ENCODE peak calls at places on chromosomes 4 and X, in five cellular contexts. One of them, this sample, is unnamed. For H3K4me1 and H3K9me3, the result is how much of the 10 kb centered on the place peaks cover.

GRCh38 chrX:46330981-46331380 is 214.2 kb downstream of the ZNF674 start:
- DNase-seq in cardiac muscle cell: no peak
- DNase-seq in upper lobe of left lung: no peak
- DNase-seq in spleen: no peak
- DNase-seq in Panc1: no peak
- DNase-seq in this sample: no peak

GRCh38 chr4:110636677-110637407 is 14.0 kb upstream of the PITX2 start:
- DNase-seq in cardiac muscle cell: peak
- DNase-seq in upper lobe of left lung: no peak
- DNase-seq in spleen: no peak
- DNase-seq in Panc1: no peak
- DNase-seq in this sample: peak

GRCh38 chr4:2962614-2963184 is 507 bp downstream of the NOP14 start:
- DNase-seq in cardiac muscle cell: peak
- DNase-seq in upper lobe of left lung: peak
- DNase-seq in spleen: no peak
- DNase-seq in Panc1: no peak
- DNase-seq in this sample: no peak

GRCh38 chr4:145623831-145624230 is 4.6 kb downstream of the MMAA start:
- DNase-seq in cardiac muscle cell: peak
- DNase-seq in upper lobe of left lung: no peak
- DNase-seq in spleen: no peak
- DNase-seq in Panc1: no peak
- DNase-seq in this sample: no peak

GRCh38 chrX:107935664-107936433 is 46.3 kb downstream of the TEX13B start:
- DNase-seq in cardiac muscle cell: peak
- DNase-seq in upper lobe of left lung: no peak
- DNase-seq in spleen: no peak
- DNase-seq in Panc1: peak
- DNase-seq in this sample: no peak

GRCh38 chrX:69133561-69134542 is 31.4 kb downstream of the PJA1 start:
- DNase-seq in cardiac muscle cell: peak
- DNase-seq in upper lobe of left lung: no peak
- DNase-seq in spleen: no peak
- DNase-seq in Panc1: no peak
- DNase-seq in this sample: peak

GRCh38 chrX:8748855-8749254 is 16.9 kb upstream of the ANOS1 start:
- DNase-seq in cardiac muscle cell: peak
- DNase-seq in upper lobe of left lung: no peak
- DNase-seq in spleen: no peak
- DNase-seq in Panc1: no peak
- DNase-seq in this sample: peak

GRCh38 chrX:70577442-70577841 is 132.8 kb downstream of the DLG3 start:
- DNase-seq in cardiac muscle cell: no peak
- DNase-seq in upper lobe of left lung: no peak
- DNase-seq in spleen: no peak
- DNase-seq in Panc1: no peak
- DNase-seq in this sample: no peak

GRCh38 chr4:10458190-10458589 is 964 bp upstream of the ZNF518B start:
- DNase-seq in cardiac muscle cell: no peak
- DNase-seq in upper lobe of left lung: no peak
- DNase-seq in spleen: peak
- DNase-seq in Panc1: no peak
- DNase-seq in this sample: no peak

GRCh38 chrX:134600714-134601113 is 57.6 kb downstream of the PLAC1 start:
- DNase-seq in cardiac muscle cell: peak
- DNase-seq in upper lobe of left lung: no peak
- DNase-seq in spleen: no peak
- DNase-seq in Panc1: no peak
- DNase-seq in this sample: no peak

GRCh38 chr4:102268355-102268754 is 76.9 kb downstream of the SLC39A8 start:
- DNase-seq in cardiac muscle cell: no peak
- DNase-seq in upper lobe of left lung: no peak
- DNase-seq in spleen: no peak
- DNase-seq in Panc1: no peak
- DNase-seq in this sample: no peak

GRCh38 chr4:10596586-10597285 is 87.8 kb downstream of the CLNK start:
- DNase-seq in cardiac muscle cell: no peak
- DNase-seq in upper lobe of left lung: no peak
- DNase-seq in spleen: no peak
- DNase-seq in Panc1: no peak
- DNase-seq in this sample: no peak

GRCh38 chrX:19852014-19853005 is 35.1 kb downstream of the SH3KBP1 start:
- DNase-seq in cardiac muscle cell: peak
- DNase-seq in upper lobe of left lung: no peak
- DNase-seq in spleen: no peak
- DNase-seq in Panc1: no peak
- DNase-seq in this sample: peak

GRCh38 chrX:19857131-19857530 is 30.3 kb downstream of the SH3KBP1 start:
- DNase-seq in cardiac muscle cell: no peak
- DNase-seq in upper lobe of left lung: no peak
- DNase-seq in spleen: no peak
- DNase-seq in Panc1: no peak
- DNase-seq in this sample: no peak

GRCh38 chrX:19860571-19860970 is 26.8 kb downstream of the SH3KBP1 start:
- DNase-seq in cardiac muscle cell: no peak
- DNase-seq in upper lobe of left lung: no peak
- DNase-seq in spleen: no peak
- DNase-seq in Panc1: no peak
- DNase-seq in this sample: no peak

GRCh38 chrX:19855700-19856381 is 31.6 kb downstream of the SH3KBP1 start:
- DNase-seq in cardiac muscle cell: peak
- DNase-seq in upper lobe of left lung: no peak
- DNase-seq in spleen: no peak
- DNase-seq in Panc1: no peak
- DNase-seq in this sample: no peak
- H3K4me1 ChIP-seq in cardiac muscle cell: under half
- H3K4me1 ChIP-seq in upper lobe of left lung: under half
- H3K4me1 ChIP-seq in spleen: under half
- H3K4me1 ChIP-seq in Panc1: under half
- H3K4me1 ChIP-seq in this sample: under half

DNA sequence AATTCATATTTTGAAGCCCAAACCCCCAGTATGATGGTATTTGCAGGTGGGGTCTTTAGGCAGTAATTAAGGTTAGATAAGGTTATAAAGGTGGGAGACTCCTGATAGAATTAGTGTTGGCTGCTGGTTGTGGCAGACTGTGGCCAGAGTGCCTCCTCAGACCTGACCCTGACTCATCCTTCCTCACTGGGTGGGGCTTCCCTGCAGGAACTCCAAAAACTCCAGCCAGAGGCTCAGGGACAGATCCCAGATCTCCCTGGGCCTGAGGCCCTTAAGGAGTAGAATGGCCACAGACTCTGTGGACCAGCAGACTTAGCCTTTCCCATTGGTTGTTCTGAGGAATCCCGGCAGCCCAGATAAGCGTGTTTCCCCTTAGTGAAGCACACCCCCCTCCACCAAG is 463.0 kb upstream of the CPEB2 start:
- DNase-seq in cardiac muscle cell: no peak
- DNase-seq in upper lobe of left lung: no peak
- DNase-seq in spleen: no peak
- DNase-seq in Panc1: no peak
- DNase-seq in this sample: no peak
- H3K9me3 ChIP-seq in cardiac muscle cell: under half
- H3K9me3 ChIP-seq in upper lobe of left lung: under half
- H3K9me3 ChIP-seq in spleen: under half
- H3K9me3 ChIP-seq in Panc1: under half
- H3K9me3 ChIP-seq in this sample: under half

DNA sequence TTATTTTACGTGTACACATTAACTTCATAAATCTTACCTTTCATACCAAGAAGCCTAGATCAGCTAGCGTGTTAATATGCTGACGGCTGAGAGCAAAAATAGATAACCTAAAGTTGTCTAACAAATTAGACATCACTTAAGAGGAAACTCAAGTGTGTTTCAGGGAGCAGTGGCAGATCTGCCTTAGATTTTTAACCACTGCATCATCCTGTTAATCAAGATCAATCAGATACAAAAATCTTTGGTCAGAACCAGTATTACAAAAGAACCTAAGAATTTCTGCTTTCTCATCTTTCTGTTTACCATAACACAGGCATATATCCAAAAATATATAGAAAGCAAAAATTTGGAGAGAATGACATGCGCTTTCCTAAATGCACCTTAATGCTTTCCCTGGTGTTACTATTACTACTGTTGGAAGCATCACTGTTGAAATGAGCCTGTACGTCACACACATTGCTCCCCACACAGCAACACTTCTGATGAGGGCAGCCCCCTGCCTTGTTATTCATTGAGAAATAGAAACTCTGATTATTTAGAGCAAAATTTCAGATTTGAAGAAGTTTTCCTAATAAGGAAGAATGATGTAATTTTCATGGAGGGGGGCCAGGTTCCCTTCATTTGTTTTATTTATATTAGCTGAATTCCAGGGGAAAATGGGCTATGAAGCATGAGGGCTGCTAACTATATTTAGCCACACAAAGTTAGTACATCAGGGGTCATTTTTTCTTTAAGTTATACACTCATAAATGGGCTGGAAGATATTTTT is 152.3 kb downstream of the CBR4 start:
- DNase-seq in cardiac muscle cell: peak
- DNase-seq in upper lobe of left lung: no peak
- DNase-seq in spleen: no peak
- DNase-seq in Panc1: no peak
- DNase-seq in this sample: no peak
- H3K27ac ChIP-seq in cardiac muscle cell: no peak
- H3K27ac ChIP-seq in upper lobe of left lung: peak
- H3K27ac ChIP-seq in spleen: no peak
- H3K27ac ChIP-seq in Panc1: no peak
- H3K27ac ChIP-seq in this sample: peak

DNA sequence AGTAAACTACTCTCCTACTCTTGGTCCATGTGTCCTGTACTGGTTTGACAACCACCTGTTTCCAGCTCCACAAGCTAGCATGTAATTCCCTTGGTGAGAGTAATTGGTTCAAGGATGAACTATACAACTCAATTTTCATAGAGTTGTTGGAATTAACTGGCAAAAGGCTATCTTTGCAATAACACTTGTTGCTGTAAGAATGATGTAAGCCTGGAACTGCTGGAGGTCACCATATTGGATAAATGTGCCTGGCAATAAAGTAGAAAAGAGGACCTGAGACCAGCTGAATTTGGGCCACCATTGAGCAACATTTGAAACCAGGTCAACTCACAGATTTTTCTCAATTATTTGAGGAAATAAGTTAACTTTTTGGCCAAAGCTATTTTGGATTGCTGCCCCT is 175.5 kb downstream of the CAMK2D start:
- DNase-seq in cardiac muscle cell: no peak
- DNase-seq in upper lobe of left lung: no peak
- DNase-seq in spleen: no peak
- DNase-seq in Panc1: no peak
- DNase-seq in this sample: no peak
- H3K4me1 ChIP-seq in cardiac muscle cell: under half
- H3K4me1 ChIP-seq in upper lobe of left lung: under half
- H3K4me1 ChIP-seq in spleen: under half
- H3K4me1 ChIP-seq in Panc1: under half
- H3K4me1 ChIP-seq in this sample: under half

DNA sequence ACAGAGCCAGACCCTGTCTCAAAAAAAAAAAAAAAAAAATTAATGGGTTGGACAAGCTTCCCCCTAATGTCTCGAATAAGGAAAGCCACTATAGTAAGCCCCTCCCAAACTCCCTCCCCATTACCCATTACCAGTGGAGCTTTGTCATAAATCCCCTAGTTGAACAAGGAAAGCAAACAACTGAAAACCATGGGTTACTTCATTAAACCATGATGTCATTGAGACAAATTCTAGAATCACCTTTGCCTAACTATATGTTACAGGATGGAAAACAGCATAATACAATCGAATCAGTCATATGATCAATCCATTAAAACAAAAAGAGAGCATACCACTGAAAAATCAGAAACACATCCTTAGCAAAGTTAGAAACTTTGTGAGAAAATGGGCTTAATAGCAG is 8.2 kb downstream of the ARAP2 start:
- DNase-seq in cardiac muscle cell: no peak
- DNase-seq in upper lobe of left lung: no peak
- DNase-seq in spleen: no peak
- DNase-seq in Panc1: no peak
- DNase-seq in this sample: no peak
- H3K9me3 ChIP-seq in cardiac muscle cell: under half
- H3K9me3 ChIP-seq in upper lobe of left lung: under half
- H3K9me3 ChIP-seq in spleen: under half
- H3K9me3 ChIP-seq in Panc1: under half
- H3K9me3 ChIP-seq in this sample: under half

This sample was measured in SJCRH30.